ENCODE peak calls at places on chromosomes 2 and 18, in seven cellular contexts. I, P, A, O, N, E and V are unnamed samples. For H3K4me1, the result is how much of the 10 kb centered on the place peaks cover.

GRCh38 chr18:23487738-23488625 is 15.3 kb upstream of the RMC1 start:
- DNase-seq in A (no peak), P (no peak), N (no peak), E (peak), O (no peak), I (peak), V (no peak)

GRCh38 chr2:118945921-118946320 is 3.9 kb downstream of the MARCO start:
- DNase-seq in E (no peak), O (no peak), N (no peak), P (no peak), A (no peak), I (no peak), V (peak)

GRCh38 chr2:45342-46130 is 769 bp downstream of the FAM110C start:
- DNase-seq in E (no peak), I (peak), A (no peak), N (no peak), O (peak), P (peak), V (no peak)

GRCh38 chr2:227313310-227313709 is 11.7 kb upstream of the MFF start:
- DNase-seq in E (no peak), O (no peak), P (no peak), I (no peak), N (no peak), A (no peak), V (no peak)

GRCh38 chr2:84958135-84959044 is 12.6 kb upstream of the KCMF1 start:
- DNase-seq in A (no peak), N (no peak), P (no peak), O (peak), E (peak), I (peak), V (peak)

GRCh38 chr18:3653263-3653858 is 203.4 kb downstream of the TGIF1 start:
- DNase-seq in A (no peak), O (no peak), E (no peak), N (no peak), P (no peak), I (no peak), V (no peak)

GRCh38 chr18:12027046-12027445 is 45.7 kb downstream of the IMPA2 start:
- DNase-seq in N (no peak), E (no peak), O (no peak), I (no peak), A (no peak), P (no peak), V (peak)

GRCh38 chr2:172229125-172229524 is 126.4 kb upstream of the DLX2 start:
- DNase-seq in P (no peak), N (no peak), E (no peak), A (no peak), I (no peak), O (no peak), V (no peak)

GRCh38 chr18:79644006-79644665 is 35.5 kb upstream of the CTDP1 start:
- DNase-seq in I (peak), P (peak), N (peak), A (peak), O (peak), E (peak), V (peak)

GRCh38 chr2:99974275-99974674 is 168.1 kb downstream of the AFF3 start:
- DNase-seq in O (peak), I (no peak), A (no peak), E (peak), P (no peak), N (no peak), V (peak)

GRCh38 chr2:228135300-228135699 is 46.2 kb downstream of the SPHKAP start:
- DNase-seq in A (no peak), I (no peak), N (no peak), E (no peak), P (no peak), O (no peak), V (no peak)

GRCh38 chr2:218852911-218853667 is 6.5 kb upstream of the WNT6 start:
- DNase-seq in I (peak), P (peak), A (no peak), N (peak), O (peak), E (peak), V (no peak)

GRCh38 chr2:111918383-111918806 is 20.0 kb downstream of the MERTK start:
- DNase-seq in I (no peak), N (no peak), E (peak), A (no peak), P (no peak), O (no peak), V (no peak)

GRCh38 chr18:22829781-22830180 is 103.3 kb upstream of the RBBP8 start:
- DNase-seq in I (no peak), O (no peak), P (no peak), N (no peak), E (no peak), A (no peak), V (no peak)

GRCh38 chr2:239118675-239119211 is 270.9 kb downstream of the TWIST2 start:
- DNase-seq in P (no peak), O (no peak), A (no peak), N (no peak), E (no peak), I (no peak), V (no peak)

GRCh38 chr2:153474407-153474806 is 4.2 kb downstream of the RPRM start:
- DNase-seq in E (no peak), P (no peak), N (no peak), A (no peak), I (no peak), O (no peak), V (no peak)

GRCh38 chr2:218927411-218927810 is 32.1 kb upstream of the CDK5R2 start:
- DNase-seq in A (no peak), N (no peak), I (no peak), P (no peak), E (no peak), O (no peak), V (peak)

GRCh38 chr18:23284629-23285028 is 149.3 kb downstream of the CABLES1 start:
- DNase-seq in P (no peak), I (no peak), N (no peak), E (no peak), O (no peak), A (no peak), V (no peak)

GRCh38 chr2:48249631-48250473 is 280.1 kb upstream of the STON1 start:
- DNase-seq in O (no peak), A (no peak), E (peak), P (no peak), N (peak), I (no peak), V (no peak)

GRCh38 chr2:50597206-50597605 is 434.7 kb downstream of the NRXN1 start:
- DNase-seq in O (no peak), P (no peak), E (no peak), I (no peak), A (no peak), N (no peak), V (no peak)

GRCh38 chr2:219104107-219105050 is 43.7 kb upstream of the IHH start:
- DNase-seq in O (peak), I (no peak), E (peak), N (no peak), P (no peak), A (no peak), V (peak)

GRCh38 chr2:65377556-65378307 is 54.7 kb downstream of the SPRED2 start:
- DNase-seq in E (peak), O (no peak), P (no peak), I (no peak), N (no peak), A (no peak), V (peak)

GRCh38 chr2:182715121-182715895 is 749 bp upstream of the DNAJC10 start:
- DNase-seq in A (no peak), E (peak), N (no peak), O (no peak), P (no peak), I (no peak), V (no peak)

GRCh38 chr2:65093211-65093610 is 36.7 kb downstream of the RAB1A start:
- DNase-seq in E (no peak), A (no peak), I (no peak), O (no peak), P (no peak), N (no peak), V (no peak)

GRCh38 chr2:68709421-68709911 is 25.1 kb upstream of the ARHGAP25 start:
- DNase-seq in A (peak), I (no peak), N (no peak), E (peak), P (no peak), O (peak), V (peak)

GRCh38 chr18:13629841-13630747 is 96.3 kb downstream of the FAM210A start:
- DNase-seq in N (peak), E (peak), I (no peak), O (peak), A (peak), P (peak), V (peak)

GRCh38 chr2:238107525-238108422 is 7.6 kb downstream of the ESPNL start:
- DNase-seq in N (peak), O (no peak), A (no peak), I (peak), E (no peak), P (no peak), V (no peak)

GRCh38 chr2:238106339-238106697 is 6.2 kb downstream of the ESPNL start:
- DNase-seq in P (no peak), N (no peak), O (no peak), A (no peak), E (no peak), I (no peak), V (no peak)

GRCh38 chr2:238106698-238107524 is 6.8 kb downstream of the ESPNL start:
- DNase-seq in I (peak), A (peak), N (peak), E (no peak), O (peak), P (no peak), V (no peak)

GRCh38 chr2:238105506-238106338 is 5.6 kb downstream of the ESPNL start:
- DNase-seq in P (no peak), I (peak), E (no peak), O (no peak), N (peak), A (peak), V (no peak)

GRCh38 chr2:238108423-238109201 is 8.5 kb downstream of the ESPNL start:
- DNase-seq in A (no peak), I (peak), O (peak), E (no peak), P (no peak), N (peak), V (no peak)
- H3K4me1 ChIP-seq in A (under half), I (under half), O (under half), E (under half), P (under half), N (under half), V (under half)

GRCh38 chr2:232979871-232980461 is 33.1 kb downstream of the NGEF start:
- DNase-seq in I (no peak), P (no peak), E (peak), O (no peak), A (no peak), N (no peak), V (peak)
- TF ChIP-seq CTCF in I (no peak), P (no peak), E (peak), O (no peak), A (no peak), N (no peak), V (peak)

GRCh38 chr2:128318776-128319456 is at the start of gene HS6ST1:
- DNase-seq in A (peak), P (peak), N (peak), O (peak), I (peak), E (peak), V (no peak)
- H3K4me1 ChIP-seq in A (under half), P (under half), N (half or more), O (under half), I (under half), E (under half), V (under half)

DNA sequence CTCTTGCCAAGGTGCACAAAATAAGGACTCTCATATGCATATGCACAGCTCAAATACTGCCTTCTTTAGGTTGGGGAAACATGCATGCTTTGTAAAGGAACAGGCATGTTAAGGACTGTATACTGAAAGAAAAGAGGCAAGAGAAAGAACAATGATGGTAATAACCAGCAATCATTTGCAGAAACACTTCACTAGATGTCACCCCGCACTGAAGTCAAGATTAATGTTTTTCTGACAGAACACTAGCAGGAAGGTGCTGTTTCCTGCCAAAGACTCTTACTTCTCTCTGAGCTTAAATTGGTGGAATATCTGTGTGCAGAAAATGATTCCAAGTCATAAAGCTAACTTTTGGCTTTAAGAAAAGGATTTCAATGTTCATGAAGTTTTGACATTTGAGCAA is 19.4 kb upstream of the CSRNP3 start:
- DNase-seq in I (no peak), P (no peak), O (no peak), N (no peak), A (no peak), E (no peak), V (no peak)
- TF ChIP-seq CTCF in I (no peak), P (no peak), O (no peak), N (no peak), A (peak), E (no peak), V (peak)

GRCh38 chr18:31683106-31683505 is 1.3 kb downstream of the B4GALT6 start:
- DNase-seq in I (no peak), A (no peak), O (peak), N (no peak), E (no peak), P (no peak), V (no peak)
- H3K4me1 ChIP-seq in I (under half), A (under half), O (under half), N (under half), E (under half), P (under half), V (under half)

GRCh38 chr2:27262379-27263286 is at the start of gene SLC30A3:
- DNase-seq in A (peak), P (peak), N (peak), E (no peak), I (peak), O (peak), V (no peak)
- TF ChIP-seq CTCF in A (no peak), P (no peak), N (no peak), E (no peak), I (no peak), O (peak), V (no peak)

GRCh38 chr2:25388491-25388890 is 46.8 kb upstream of the DNMT3A start:
- DNase-seq in O (no peak), A (no peak), I (no peak), N (no peak), P (no peak), E (no peak), V (peak)
- H3K4me1 ChIP-seq in O (under half), A (under half), I (under half), N (under half), P (under half), E (under half), V (under half)

GRCh38 chr18:48860276-48861180 is 90.2 kb downstream of the SMAD7 start:
- DNase-seq in E (no peak), A (no peak), P (no peak), I (no peak), N (no peak), O (peak), V (no peak)

GRCh38 chr18:48862116-48862515 is 88.6 kb downstream of the SMAD7 start:
- DNase-seq in I (no peak), P (no peak), A (no peak), O (no peak), E (no peak), N (no peak), V (no peak)

GRCh38 chr18:48859311-48860275 is 91.2 kb downstream of the SMAD7 start:
- DNase-seq in O (peak), A (no peak), P (no peak), E (no peak), N (no peak), I (peak), V (no peak)

GRCh38 chr18:48862678-48863270 is 88.0 kb downstream of the SMAD7 start:
- DNase-seq in N (peak), A (no peak), I (no peak), E (no peak), O (no peak), P (no peak), V (no peak)

DNA sequence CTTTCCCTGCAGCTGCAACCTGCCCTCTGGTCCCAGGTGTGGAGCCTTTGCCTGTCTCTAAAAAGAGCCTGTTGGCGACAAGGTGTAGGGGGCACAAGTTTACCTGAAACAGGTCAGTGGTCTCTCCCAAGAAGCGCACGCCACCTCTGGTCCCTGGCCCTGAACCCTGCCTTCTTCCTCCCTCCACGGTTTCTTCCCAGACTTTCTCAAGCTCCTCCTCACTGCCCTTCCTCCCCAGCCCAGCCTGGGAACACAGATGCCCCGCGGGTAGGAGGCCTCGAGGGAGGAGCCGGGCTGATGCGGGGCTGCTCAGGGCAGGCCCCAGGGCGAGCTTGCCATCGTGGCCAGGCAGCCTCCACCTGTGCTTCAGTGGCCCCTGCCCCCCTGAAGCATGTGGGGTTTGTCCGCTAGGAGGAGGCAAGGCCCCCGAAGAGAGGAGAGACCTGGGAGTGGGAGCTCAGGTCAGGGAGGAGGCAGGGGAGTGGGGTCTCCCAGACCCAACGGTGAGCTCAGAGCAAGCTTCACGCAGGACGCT is 89.5 kb downstream of the SMAD7 start:
- DNase-seq in I (peak), E (no peak), O (peak), N (no peak), P (no peak), A (no peak), V (no peak)
- TF ChIP-seq CTCF in I (no peak), E (no peak), O (no peak), N (no peak), P (no peak), A (no peak), V (no peak)

GRCh38 chr2:46849080-46849715 is 66.4 kb downstream of the MCFD2 start:
- DNase-seq in P (peak), A (peak), E (peak), N (no peak), I (no peak), O (no peak), V (no peak)
- H3K4me1 ChIP-seq in P (under half), A (half or more), E (half or more), N (half or more), I (half or more), O (under half), V (under half)